ENCODE peak calls at places on chromosomes 1 and 21, in six cellular contexts. U is glutamatergic neuron, W is endodermal cell, F is HepG2, A is fibroblast of pulmonary artery, S is fibroblast of lung. X is an unnamed sample.

GRCh38 chr1:110726755-110727154 is 52.0 kb upstream of the KCNA3 start:
- DNase-seq in U (no peak), W (no peak), F (no peak), A (no peak), S (no peak), X (no peak)

GRCh38 chr1:22600817-22601605 is 35.4 kb upstream of the C1QA start:
- DNase-seq in U (no peak), W (no peak), F (no peak), A (no peak), S (no peak), X (no peak)

GRCh38 chr1:231266811-231267322 is 25.9 kb downstream of the GNPAT start:
- DNase-seq in U (no peak), W (no peak), F (no peak), A (peak; percentile 46), S (peak; percentile 33), X (no peak)

GRCh38 chr1:44784094-44785026 is 3.6 kb downstream of the BEST4 start:
- DNase-seq in U (peak; percentile 59), W (peak; percentile 85), F (peak; percentile 59), A (no peak), S (no peak), X (peak; percentile 45)

GRCh38 chr1:9626201-9626608 is 25.3 kb upstream of the PIK3CD start:
- DNase-seq in U (no peak), W (no peak), F (no peak), A (no peak), S (no peak), X (peak; percentile 18)

GRCh38 chr1:165842363-165843129 is 15.1 kb downstream of the UCK2 start:
- DNase-seq in U (no peak), W (peak; percentile 55), F (no peak), A (peak; percentile 35), S (peak; percentile 52), X (no peak)

GRCh38 chr1:150566589-150567340 is 12.6 kb downstream of the MCL1 start:
- DNase-seq in U (no peak), W (no peak), F (no peak), A (peak; percentile 31), S (no peak), X (no peak)

GRCh38 chr1:52614671-52615070 is 12.5 kb downstream of the GPX7 start:
- DNase-seq in U (no peak), W (no peak), F (no peak), A (no peak), S (no peak), X (no peak)

GRCh38 chr1:58816747-58817221 is 32.9 kb upstream of the JUN start:
- DNase-seq in U (no peak), W (no peak), F (no peak), A (peak; percentile 41), S (peak; percentile 36), X (no peak)

DNA sequence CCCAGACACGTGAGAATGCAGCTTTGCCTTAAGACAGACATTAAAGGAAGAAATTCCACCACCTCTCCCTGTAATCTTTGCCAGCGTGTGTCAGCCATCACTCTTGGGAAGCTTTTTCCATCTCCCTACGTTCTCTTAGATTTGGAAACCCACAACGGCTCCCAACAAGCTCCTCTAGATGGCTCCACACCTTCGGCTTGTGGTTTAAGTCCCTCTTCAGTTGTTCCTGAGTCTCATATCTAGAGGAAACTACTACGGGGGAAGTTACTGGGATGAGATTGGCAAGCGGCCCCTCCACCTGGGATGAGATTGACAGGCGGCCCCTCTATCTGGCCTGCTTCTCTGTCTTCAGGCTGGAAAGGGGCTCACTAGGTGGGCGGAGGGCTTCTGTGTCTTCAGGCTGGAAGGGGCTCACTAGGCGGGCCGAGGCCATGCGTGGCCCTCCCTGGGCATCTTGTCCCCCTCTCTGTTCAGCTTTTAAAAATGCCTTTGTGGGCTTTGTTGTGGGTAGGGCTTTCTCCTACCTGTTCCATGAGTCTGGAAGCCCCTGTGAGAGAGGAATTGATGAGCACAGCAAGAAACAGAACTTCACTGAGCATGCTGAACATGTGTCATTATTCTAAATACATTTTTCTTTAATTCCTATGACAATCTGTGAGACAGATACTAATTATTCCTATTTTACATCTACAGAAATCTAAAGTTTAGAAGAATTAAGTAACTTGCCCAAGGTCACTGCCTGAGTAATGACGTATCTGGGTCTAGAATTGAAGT is 670.5 kb downstream of the KIF26B start:
- DNase-seq in U (no peak), W (peak; percentile 60), F (no peak), A (peak; percentile 51), S (peak; percentile 29), X (no peak)
- TF ChIP-seq CTCF in U (no peak), W (peak; percentile 58), F (peak; percentile 16), A (peak; percentile 33), S (peak; percentile 39), X (no peak)

GRCh38 chr1:200493344-200493743 is 83.5 kb upstream of the ZNF281 start:
- DNase-seq in U (no peak), W (no peak), F (no peak), A (no peak), S (no peak), X (no peak)

GRCh38 chr1:200495901-200496300 is 86.1 kb upstream of the ZNF281 start:
- DNase-seq in U (no peak), W (no peak), F (no peak), A (no peak), S (no peak), X (no peak)

GRCh38 chr1:200491097-200491496 is 81.3 kb upstream of the ZNF281 start:
- DNase-seq in U (no peak), W (no peak), F (no peak), A (no peak), S (no peak), X (no peak)

GRCh38 chr1:200496937-200497336 is 87.1 kb upstream of the ZNF281 start:
- DNase-seq in U (no peak), W (no peak), F (no peak), A (no peak), S (no peak), X (no peak)
- TF ChIP-seq CTCF in U (no peak), W (peak; percentile 36), F (no peak), A (no peak), S (no peak), X (no peak)

DNA sequence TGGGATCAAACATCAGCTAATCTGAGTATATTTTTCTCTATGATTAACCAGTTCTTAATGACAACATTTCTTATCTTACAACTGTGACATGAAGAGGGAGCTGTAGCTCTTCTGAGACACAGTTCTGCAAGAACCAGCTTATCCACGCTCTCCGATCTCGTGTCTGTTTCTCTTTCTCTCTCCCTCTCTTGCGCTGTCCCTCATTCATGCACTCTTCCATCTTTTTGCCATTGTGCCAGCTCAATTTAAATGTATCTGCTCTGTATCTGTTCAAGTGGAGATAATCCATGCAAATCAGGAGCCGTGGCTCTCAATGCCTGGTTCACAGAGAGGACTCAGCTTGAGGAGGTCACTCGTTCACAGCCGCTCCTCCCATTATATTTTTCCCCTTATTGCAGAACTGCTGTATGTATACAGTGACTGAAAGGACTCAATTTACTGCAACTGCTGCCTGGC is 494.7 kb upstream of the ADGRL2 start:
- DNase-seq in U (no peak), W (peak; percentile 62), F (no peak), A (peak; percentile 73), S (peak; percentile 59), X (no peak)
- TF ChIP-seq CTCF in U (no peak), W (peak; percentile 71), F (peak; percentile 15), A (peak; percentile 41), S (peak; percentile 56), X (no peak)

DNA sequence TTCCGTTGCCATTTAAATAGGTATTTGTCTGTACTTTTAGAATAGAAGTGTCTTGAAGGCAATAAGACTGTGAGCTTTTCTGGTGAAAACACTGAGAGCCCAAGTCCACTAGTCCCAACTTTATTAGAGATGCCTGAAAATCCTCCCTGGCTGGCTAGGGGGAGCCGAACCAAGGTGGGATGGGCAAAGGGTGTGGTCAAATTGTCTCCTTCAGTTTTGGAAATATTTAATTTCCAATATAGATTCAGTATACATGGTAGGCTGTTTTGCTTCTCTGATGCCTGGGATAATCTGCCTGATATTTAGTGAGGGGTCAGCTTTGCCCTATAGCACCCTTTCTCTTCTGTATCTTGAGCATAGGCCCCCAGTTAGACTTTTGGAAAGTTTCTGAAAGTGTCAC is 3.5 kb downstream of the ROR1 start:
- DNase-seq in U (no peak), W (no peak), F (no peak), A (no peak), S (no peak), X (no peak)
- TF ChIP-seq CTCF in U (no peak), W (peak; percentile 49), F (no peak), A (peak; percentile 9), S (peak; percentile 29), X (no peak)

DNA sequence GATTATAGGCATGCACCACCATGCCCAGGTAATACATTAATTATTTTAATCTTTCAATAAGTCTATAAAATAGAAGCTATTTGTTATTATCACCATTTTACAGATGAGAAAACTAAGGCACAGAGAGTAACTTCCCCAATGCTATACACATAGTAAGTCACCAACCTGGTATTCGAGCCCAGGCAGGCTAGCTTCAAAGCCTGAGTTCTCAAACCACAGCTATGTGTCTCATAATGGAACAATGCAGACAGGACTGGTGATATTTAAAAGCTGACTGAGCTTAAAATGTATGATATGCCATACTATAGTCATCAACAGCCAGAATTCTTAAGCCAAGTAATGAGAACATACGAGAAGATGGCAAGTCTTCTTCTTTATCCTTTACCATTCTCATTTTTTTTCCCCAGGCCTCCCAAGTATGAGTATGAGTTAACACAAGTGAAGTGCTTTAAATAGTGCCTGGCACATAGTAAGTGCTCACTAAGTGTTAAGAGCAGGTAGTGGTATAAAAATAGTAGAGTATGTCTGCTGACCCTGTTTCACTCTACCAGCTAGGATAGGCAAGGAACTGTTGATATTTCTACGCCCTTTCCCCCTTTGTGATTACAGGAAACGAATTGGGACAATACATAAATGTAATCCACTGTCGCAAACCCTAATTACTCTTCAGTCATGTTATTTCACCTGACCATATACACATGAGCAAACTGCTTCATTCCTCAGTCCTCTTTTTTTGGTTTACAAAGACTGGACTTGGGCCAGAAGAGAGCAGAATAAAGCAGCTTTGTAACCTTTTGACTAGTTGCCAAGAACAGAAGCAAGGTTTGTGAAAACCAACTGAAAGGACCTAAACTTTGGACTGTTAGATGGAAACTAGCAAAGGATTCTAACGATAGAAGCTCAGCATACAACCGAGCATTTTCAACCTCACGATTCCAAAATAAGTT is 9.5 kb downstream of the EYA3 start:
- DNase-seq in U (no peak), W (no peak), F (peak; percentile 80), A (peak; percentile 79), S (peak; percentile 95), X (no peak)
- TF ChIP-seq CTCF in U (no peak), W (no peak), F (no peak), A (no peak), S (no peak), X (no peak)

GRCh38 chr21:28509031-28509430 is 483.6 kb downstream of the LTN1 start:
- DNase-seq in U (no peak), W (no peak), F (no peak), A (no peak), S (no peak), X (no peak)
- TF ChIP-seq CTCF in U (no peak), W (peak; percentile 45), F (no peak), A (no peak), S (no peak), X (no peak)

GRCh38 chr21:35340273-35340672 is 291.2 kb upstream of the RUNX1 start:
- DNase-seq in U (no peak), W (peak; percentile 57), F (peak; percentile 5), A (no peak), S (no peak), X (no peak)
- TF ChIP-seq CTCF in U (no peak), W (peak; percentile 55), F (peak; percentile 46), A (no peak), S (no peak), X (no peak)